ENCODE peak calls at places on chromosomes 1 and 21, in four cellular contexts. D is heart left ventricle; G is stimulated activated CD8-positive, alpha-beta memory T cell treated with anti-CD3 and anti-CD28 coated beads, Interleukin-12 subunit alpha, Interleukin-12 subunit beta, amount 100 ng/mL, for 1 hour; A is fibroblast of lung. O is an unnamed sample.

GRCh38 chr1:224700915-224701531 is 84.9 kb downstream of the CNIH3 start:
- DNase-seq in G (no peak), A (no peak), D (no peak), O (no peak)

GRCh38 chr21:43608225-43608624 is 51.1 kb downstream of the HSF2BP start:
- DNase-seq in D (no peak), A (peak), G (no peak), O (no peak)

GRCh38 chr1:207981976-207982375 is 71.1 kb upstream of the CD34 start:
- DNase-seq in A (no peak), G (no peak), D (no peak), O (no peak)

GRCh38 chr1:228464487-228464983 is 22.6 kb upstream of the RNF187 start:
- DNase-seq in A (peak), D (peak), G (peak), O (peak)

GRCh38 chr1:28126212-28126611 is 37.8 kb upstream of the EYA3 start:
- DNase-seq in A (no peak), D (no peak), G (no peak), O (no peak)

GRCh38 chr1:30325085-30325935 is 398.1 kb downstream of the MATN1 start:
- DNase-seq in A (no peak), G (no peak), D (no peak), O (no peak)

GRCh38 chr1:246785536-246786111 is 61.4 kb downstream of the SCCPDH start:
- DNase-seq in G (no peak), D (no peak), A (no peak), O (no peak)

GRCh38 chr1:117928881-117929339 is 511 bp downstream of the GDAP2 start:
- DNase-seq in A (peak), G (no peak), D (peak), O (peak)

GRCh38 chr1:234554478-234555311 is 55.3 kb downstream of the IRF2BP2 start:
- DNase-seq in A (peak), G (no peak), D (no peak), O (no peak)

GRCh38 chr1:63945943-63946342 is 172.1 kb downstream of the ROR1 start:
- DNase-seq in G (no peak), A (no peak), D (no peak), O (no peak)

GRCh38 chr1:1208713-1209433 is 2.5 kb upstream of the TNFRSF18 start:
- DNase-seq in A (peak), D (peak), G (no peak), O (peak)

GRCh38 chr1:232704694-232705680 is 75.1 kb upstream of the SIPA1L2 start:
- DNase-seq in A (peak), D (no peak), G (no peak), O (no peak)

GRCh38 chr1:156045070-156045469 is 8.5 kb downstream of the UBQLN4 start:
- DNase-seq in G (no peak), A (no peak), D (no peak), O (no peak)

GRCh38 chr1:179091691-179092165 is 9.9 kb downstream of the TOR3A start:
- DNase-seq in D (no peak), G (no peak), A (no peak), O (peak)

GRCh38 chr1:92961896-92962752 is 862 bp upstream of the DIPK1A start:
- DNase-seq in A (peak), D (no peak), G (peak), O (peak)

GRCh38 chr1:59020151-59020997 is 236.5 kb upstream of the JUN start:
- DNase-seq in G (peak), A (peak), D (no peak), O (peak)

GRCh38 chr1:174723815-174724214 is 275.9 kb upstream of the CACYBP start:
- DNase-seq in A (no peak), G (no peak), D (no peak), O (no peak)

GRCh38 chr1:173914366-173914871 is 2.7 kb downstream of the SERPINC1 start:
- DNase-seq in A (no peak), G (no peak), D (no peak), O (no peak)

GRCh38 chr1:3900969-3901529 is 977 bp upstream of the C1orf174 start:
- DNase-seq in D (peak), G (peak), A (peak), O (peak)

GRCh38 chr1:195325181-195325580 is 1283.1 kb downstream of the KCNT2 start:
- DNase-seq in D (no peak), G (no peak), A (no peak), O (no peak)

GRCh38 chr1:245014247-245015029 is 140.3 kb upstream of the KIF26B start:
- DNase-seq in D (no peak), A (no peak), G (no peak), O (no peak)

GRCh38 chr1:184022651-184023050 is 14.9 kb downstream of the COLGALT2 start:
- DNase-seq in D (no peak), G (no peak), A (no peak), O (no peak)

GRCh38 chr1:179036844-179037465 is 11.3 kb downstream of the FAM20B start:
- DNase-seq in D (no peak), G (no peak), A (peak), O (no peak)

GRCh38 chr21:26169611-26170470 is 729 bp downstream of the APP start:
- DNase-seq in D (peak), A (peak), G (peak), O (peak)

GRCh38 chr1:224939844-224940425 is 10.5 kb downstream of the DNAH14 start:
- DNase-seq in G (no peak), D (no peak), A (no peak), O (no peak)

GRCh38 chr1:216749219-216749618 is 26.0 kb upstream of the ESRRG start:
- DNase-seq in G (no peak), A (no peak), D (no peak), O (no peak)

GRCh38 chr1:200379431-200379755 is 30.4 kb downstream of the ZNF281 start:
- DNase-seq in D (no peak), G (no peak), A (peak), O (no peak)

GRCh38 chr1:21338568-21339401 is 48.5 kb upstream of the ECE1 start:
- DNase-seq in D (peak), A (no peak), G (no peak), O (peak)

GRCh38 chr1:206956313-206956597 is 10.0 kb upstream of the PIGR start:
- DNase-seq in D (no peak), G (no peak), A (no peak), O (no peak)

GRCh38 chr1:119637719-119638118 is 10.3 kb downstream of the ZNF697 start:
- DNase-seq in G (no peak), D (no peak), A (no peak), O (no peak)

GRCh38 chr1:206633708-206634121 is 1.6 kb upstream of the DYRK3 start:
- DNase-seq in D (no peak), G (no peak), A (peak), O (no peak)

GRCh38 chr1:2879591-2879990 is 78.1 kb upstream of the TTC34 start:
- DNase-seq in G (no peak), D (no peak), A (no peak), O (no peak)

GRCh38 chr1:61054636-61055035 is 27.7 kb upstream of the NFIA start:
- DNase-seq in D (no peak), G (no peak), A (no peak), O (peak)

GRCh38 chr1:156692958-156693857 is 12.2 kb downstream of the CRABP2 start:
- DNase-seq in D (peak), G (no peak), A (no peak), O (no peak)

GRCh38 chr21:32143222-32143939 is 135.5 kb downstream of the MIS18A start:
- DNase-seq in D (peak), A (peak), G (no peak), O (peak)

GRCh38 chr21:46083271-46084040 is 14.5 kb upstream of the COL6A2 start:
- DNase-seq in A (no peak), D (peak), G (no peak), O (peak)

GRCh38 chr1:243716901-243717300 is 133.1 kb downstream of the AKT3 start:
- DNase-seq in D (no peak), G (no peak), A (peak), O (no peak)

GRCh38 chr1:192376387-192376786 is 59.6 kb downstream of the RGS21 start:
- DNase-seq in G (no peak), A (no peak), D (no peak), O (no peak)

GRCh38 chr1:22837332-22837731 is 126.7 kb downstream of the EPHB2 start:
- DNase-seq in G (no peak), A (no peak), D (no peak), O (no peak)

O was measured in psoas muscle.